ENCODE peak calls at places on chromosomes 11 and 22, in seven cellular contexts. V is hepatic stellate cell; O is EH; S is stimulated activated CD8-positive, alpha-beta memory T cell treated with anti-CD3 and anti-CD28 coated beads, Interleukin-15, amount 100 ng/mL, for 24 hours; T is heart right ventricle; Y is C1 segment of cervical spinal cord; C is A172. I is an unnamed sample.

GRCh38 chr11:44538375-44539054 is 26.9 kb upstream of the CD82 start:
- DNase-seq in O (peak), V (peak), Y (peak), C (peak), S (peak), T (peak), I (peak)

GRCh38 chr22:40602231-40602630 is 34.3 kb downstream of the MRTFA start:
- DNase-seq in S (no peak), O (no peak), Y (no peak), V (no peak), C (no peak), T (no peak), I (peak)

GRCh38 chr22:20919718-20920117 is 2.5 kb downstream of the CRKL start:
- DNase-seq in Y (no peak), T (no peak), C (peak), S (no peak), O (no peak), V (no peak), I (no peak)

GRCh38 chr22:16838073-16838472 is 12.9 kb upstream of the XKR3 start:
- DNase-seq in V (no peak), C (no peak), S (no peak), O (no peak), T (no peak), Y (no peak), I (no peak)

GRCh38 chr11:47186076-47186936 is at the start of gene PACSIN3:
- DNase-seq in C (no peak), S (no peak), O (peak), V (peak), Y (no peak), T (peak), I (peak)

GRCh38 chr11:117829369-117829725 is 4.8 kb upstream of the FXYD2 start:
- DNase-seq in Y (no peak), S (no peak), C (no peak), V (no peak), O (no peak), T (no peak), I (no peak)

GRCh38 chr11:126194121-126194543 is 17.3 kb downstream of the RPUSD4 start:
- DNase-seq in V (peak), C (peak), Y (no peak), T (peak), O (peak), S (no peak), I (peak)

GRCh38 chr11:123168236-123168635 is 26.8 kb downstream of the CLMP start:
- DNase-seq in O (peak), C (no peak), Y (no peak), T (no peak), S (no peak), V (no peak), I (peak)

GRCh38 chr11:27754035-27755017 is 54.1 kb upstream of the BDNF start:
- DNase-seq in T (no peak), C (peak), Y (no peak), V (peak), O (peak), S (no peak), I (peak)

GRCh38 chr11:62390237-62390636 is 28.6 kb upstream of the SCGB1A1 start:
- DNase-seq in S (no peak), Y (no peak), V (no peak), O (no peak), T (no peak), C (no peak), I (no peak)

GRCh38 chr11:10382518-10382917 is 72.5 kb upstream of the AMPD3 start:
- DNase-seq in S (no peak), V (no peak), O (no peak), T (no peak), Y (no peak), C (no peak), I (no peak)

GRCh38 chr11:85949798-85950197 is 94.6 kb downstream of the CCDC83 start:
- DNase-seq in O (no peak), S (no peak), Y (no peak), T (no peak), C (no peak), V (no peak), I (no peak)

GRCh38 chr22:46791201-46791731 is 28.8 kb downstream of the TBC1D22A start:
- DNase-seq in T (peak), V (peak), S (peak), C (peak), Y (no peak), O (peak), I (peak)

GRCh38 chr11:127806486-127806885 is 780.9 kb downstream of the ETS1 start:
- DNase-seq in T (no peak), C (no peak), Y (no peak), O (no peak), V (no peak), S (no peak), I (no peak)

GRCh38 chr11:125992893-125993292 is 47.0 kb downstream of the VSIG10L2 start:
- DNase-seq in Y (no peak), O (no peak), S (no peak), V (no peak), C (no peak), T (no peak), I (no peak)

GRCh38 chr11:2368851-2369180 is 8.3 kb upstream of the CD81 start:
- DNase-seq in O (no peak), C (no peak), V (no peak), S (no peak), T (no peak), Y (no peak), I (no peak)

GRCh38 chr11:113317297-113317696 is 2.9 kb downstream of the TTC12 start:
- DNase-seq in S (no peak), V (no peak), O (no peak), Y (no peak), C (no peak), T (no peak), I (no peak)

GRCh38 chr11:44823006-44823405 is 96.2 kb downstream of the TSPAN18 start:
- DNase-seq in S (no peak), O (no peak), C (no peak), V (no peak), Y (no peak), T (no peak), I (no peak)

GRCh38 chr11:10455637-10456487 is 798 bp downstream of the AMPD3 start:
- DNase-seq in V (peak), Y (no peak), C (peak), O (peak), S (no peak), T (peak), I (peak)

I was measured in RPMI7951.